ENCODE peak calls at places on chromosomes 5 and 9, in six cellular contexts. C is LoVo; Y is activated CD4-positive, alpha-beta T cell treated with anti-CD3 and anti-CD28 coated beads, Interleukin-2, amount 50 U/mL, for 1 hour; F is NCI-H1417; O is aorta; L is skeletal muscle cell. E is an unnamed sample.
A peak's percentile ranks its signal among the peaks of the same experiment; 100 is the strongest.

GRCh38 chr5:80399553-80400239 is 8.2 kb upstream of the ZFYVE16 start:
- DNase-seq in Y (no peak), F (no peak), O (no peak), C (no peak), L (no peak), E (no peak)

GRCh38 chr9:113701741-113702422 is 174.2 kb upstream of the ZNF618 start:
- DNase-seq in C (no peak), F (no peak), O (no peak), Y (no peak), L (no peak), E (no peak)

GRCh38 chr9:16236326-16236725 is 634.1 kb downstream of the BNC2 start:
- DNase-seq in O (no peak), Y (no peak), L (peak; percentile 64), C (no peak), F (no peak), E (no peak)

GRCh38 chr9:121399883-121400607 is 30.0 kb upstream of the STOM start:
- DNase-seq in L (peak; percentile 45), C (peak; percentile 72), Y (no peak), F (peak; percentile 53), O (no peak), E (no peak)

GRCh38 chr9:8156336-8156735 is 356.8 kb upstream of the DMAC1 start:
- DNase-seq in C (no peak), Y (no peak), O (no peak), F (no peak), L (no peak), E (no peak)

GRCh38 chr5:154236-154635 is 37.1 kb upstream of the LRRC14B start:
- DNase-seq in L (no peak), C (no peak), O (no peak), F (no peak), Y (no peak), E (no peak)

GRCh38 chr9:110847661-110848060 is 179.1 kb downstream of the MUSK start:
- DNase-seq in C (no peak), L (no peak), O (no peak), Y (no peak), F (no peak), E (no peak)

GRCh38 chr5:81846301-81846700 is 95.4 kb upstream of the SSBP2 start:
- DNase-seq in C (no peak), Y (no peak), O (no peak), F (no peak), L (no peak), E (no peak)

GRCh38 chr5:122885038-122885517 is 39.7 kb downstream of the SNX24 start:
- DNase-seq in L (no peak), F (no peak), Y (no peak), C (no peak), O (no peak), E (no peak)

GRCh38 chr5:174425271-174425963 is 299.0 kb upstream of the MSX2 start:
- DNase-seq in O (no peak), L (no peak), C (peak; percentile 79), F (peak; percentile 73), Y (no peak), E (no peak)

GRCh38 chr5:177553671-177554429 is 513 bp downstream of the FAM193B start:
- DNase-seq in L (no peak), Y (peak; percentile 35), C (no peak), F (no peak), O (peak; percentile 63), E (peak; percentile 83)

GRCh38 chr5:15966066-15966640 is 213.4 kb downstream of the MARCHF11 start:
- DNase-seq in O (no peak), L (no peak), F (no peak), Y (no peak), C (no peak), E (no peak)

GRCh38 chr5:178434016-178434761 is 156.0 kb downstream of the COL23A1 start:
- DNase-seq in L (no peak), Y (no peak), F (no peak), O (peak; percentile 37), C (no peak), E (no peak)

GRCh38 chr9:13151489-13151888 is 128.0 kb downstream of the MPDZ start:
- DNase-seq in O (no peak), F (no peak), L (no peak), Y (no peak), C (no peak), E (no peak)

GRCh38 chr9:87515086-87515485 is 17.4 kb downstream of the DAPK1 start:
- DNase-seq in L (no peak), F (no peak), C (no peak), Y (no peak), O (no peak), E (no peak)

GRCh38 chr9:10260501-10260900 is 352.3 kb downstream of the PTPRD start:
- DNase-seq in C (no peak), O (no peak), L (no peak), Y (no peak), F (no peak), E (no peak)

GRCh38 chr5:124544366-124545055 is 201.9 kb downstream of the ZNF608 start:
- DNase-seq in Y (no peak), L (no peak), F (no peak), O (no peak), C (peak; percentile 34), E (no peak)

GRCh38 chr9:125749287-125749935 is 2.2 kb downstream of the PBX3 start:
- DNase-seq in C (no peak), O (no peak), F (no peak), L (no peak), Y (no peak), E (no peak)

GRCh38 chr5:136011427-136012001 is 17.3 kb upstream of the TGFBI start:
- DNase-seq in C (peak; percentile 77), F (no peak), Y (no peak), O (no peak), L (peak; percentile 76), E (no peak)

GRCh38 chr5:94707359-94707758 is 88.9 kb downstream of the SLF1 start:
- DNase-seq in O (no peak), C (no peak), L (no peak), Y (no peak), F (peak; percentile 45), E (no peak)

GRCh38 chr9:94478755-94479730 is 75.8 kb upstream of the PCAT7 start:
- DNase-seq in O (no peak), L (no peak), Y (no peak), F (no peak), C (no peak), E (no peak)

GRCh38 chr9:23587433-23587832 is 238.6 kb downstream of the ELAVL2 start:
- DNase-seq in O (peak; percentile 66), Y (no peak), L (no peak), C (no peak), F (peak; percentile 9), E (no peak)

GRCh38 chr9:16530669-16531461 is 339.6 kb downstream of the BNC2 start:
- DNase-seq in Y (no peak), L (no peak), F (no peak), C (no peak), O (no peak), E (no peak)

GRCh38 chr5:79821-80220 is 12.1 kb upstream of the PLEKHG4B start:
- DNase-seq in L (no peak), O (no peak), F (no peak), C (no peak), Y (no peak), E (no peak)

GRCh38 chr5:147162740-147163139 is 72.1 kb upstream of the STK32A start:
- DNase-seq in Y (no peak), L (no peak), O (no peak), C (no peak), F (no peak), E (no peak)

E was measured in upper lobe of right lung.